ENCODE peak calls at places on chromosomes 16 and 17, in seven cellular contexts. H is H9, W is astrocyte, V is mesenchymal stem cell, E is GM23248, X is H1, R is A549. D is an unnamed sample.

GRCh38 chr17:59365383-59365981 is 34.0 kb downstream of the YPEL2 start:
- DNase-seq in H (no peak), W (no peak), V (no peak), E (no peak), X (no peak), R (no peak), D (peak; percentile 53)

GRCh38 chr17:81576621-81577277 is 24.6 kb upstream of the FAAP100 start:
- DNase-seq in H (peak; percentile 25), W (peak; percentile 91), V (peak; percentile 79), E (peak; percentile 90), X (no peak), R (peak; percentile 99), D (no peak)

GRCh38 chr17:16444258-16444886 is 29.0 kb downstream of the TRPV2 start:
- DNase-seq in H (peak; percentile 75), W (no peak), V (no peak), E (no peak), X (no peak), R (no peak), D (no peak)

GRCh38 chr16:22979038-22979437 is 165.1 kb downstream of the HS3ST2 start:
- DNase-seq in H (no peak), W (no peak), V (no peak), E (no peak), X (no peak), R (no peak), D (no peak)

GRCh38 chr17:83118071-83118841 is 38.8 kb downstream of the METRNL start:
- DNase-seq in H (no peak), W (no peak), V (no peak), E (no peak), X (no peak), R (no peak), D (no peak)

GRCh38 chr16:57374067-57374534 is 1.8 kb downstream of the CX3CL1 start:
- DNase-seq in H (no peak), W (peak; percentile 77), V (no peak), E (peak; percentile 49), X (no peak), R (no peak), D (no peak)

GRCh38 chr17:7445011-7445927 is at the start of gene CHRNB1:
- DNase-seq in H (peak; percentile 99), W (no peak), V (peak; percentile 57), E (peak; percentile 62), X (peak; percentile 94), R (peak; percentile 71), D (no peak)

GRCh38 chr16:89020068-89020924 is 43.3 kb upstream of the CBFA2T3 start:
- DNase-seq in H (no peak), W (no peak), V (no peak), E (no peak), X (no peak), R (no peak), D (no peak)

GRCh38 chr16:81932668-81933067 is 78.6 kb downstream of the SDR42E1 start:
- DNase-seq in H (no peak), W (no peak), V (no peak), E (no peak), X (peak; percentile 44), R (no peak), D (no peak)

GRCh38 chr17:2415081-2415480 is 14.2 kb upstream of the MNT start:
- DNase-seq in H (no peak), W (no peak), V (no peak), E (no peak), X (no peak), R (no peak), D (no peak)

GRCh38 chr16:70749681-70750601 is 51.0 kb downstream of the VAC14 start:
- DNase-seq in H (no peak), W (no peak), V (peak; percentile 68), E (no peak), X (no peak), R (no peak), D (no peak)

GRCh38 chr17:69012895-69013805 is 47.6 kb downstream of the ABCA9 start:
- DNase-seq in H (no peak), W (peak; percentile 78), V (peak; percentile 34), E (peak; percentile 68), X (no peak), R (no peak), D (no peak)

GRCh38 chr17:63446981-63447687 is 1.0 kb upstream of the CYB561 start:
- DNase-seq in H (peak; percentile 83), W (no peak), V (no peak), E (no peak), X (peak; percentile 82), R (no peak), D (no peak)

GRCh38 chr16:53156516-53156915 is 101.7 kb downstream of the CHD9 start:
- DNase-seq in H (no peak), W (peak; percentile 57), V (no peak), E (peak; percentile 69), X (no peak), R (no peak), D (no peak)

GRCh38 chr16:66487580-66488235 is 60.6 kb downstream of the BEAN1 start:
- DNase-seq in H (peak; percentile 22), W (no peak), V (no peak), E (peak; percentile 24), X (no peak), R (no peak), D (no peak)

GRCh38 chr17:36182176-36183000 is 6.0 kb upstream of the TBC1D3B start:
- DNase-seq in H (peak; percentile 87), W (no peak), V (no peak), E (peak; percentile 67), X (peak; percentile 85), R (no peak), D (peak; percentile 6)

GRCh38 chr16:81485824-81486554 is 41.4 kb downstream of the CMIP start:
- DNase-seq in H (no peak), W (peak; percentile 50), V (no peak), E (peak; percentile 87), X (no peak), R (peak; percentile 47), D (no peak)

DNA sequence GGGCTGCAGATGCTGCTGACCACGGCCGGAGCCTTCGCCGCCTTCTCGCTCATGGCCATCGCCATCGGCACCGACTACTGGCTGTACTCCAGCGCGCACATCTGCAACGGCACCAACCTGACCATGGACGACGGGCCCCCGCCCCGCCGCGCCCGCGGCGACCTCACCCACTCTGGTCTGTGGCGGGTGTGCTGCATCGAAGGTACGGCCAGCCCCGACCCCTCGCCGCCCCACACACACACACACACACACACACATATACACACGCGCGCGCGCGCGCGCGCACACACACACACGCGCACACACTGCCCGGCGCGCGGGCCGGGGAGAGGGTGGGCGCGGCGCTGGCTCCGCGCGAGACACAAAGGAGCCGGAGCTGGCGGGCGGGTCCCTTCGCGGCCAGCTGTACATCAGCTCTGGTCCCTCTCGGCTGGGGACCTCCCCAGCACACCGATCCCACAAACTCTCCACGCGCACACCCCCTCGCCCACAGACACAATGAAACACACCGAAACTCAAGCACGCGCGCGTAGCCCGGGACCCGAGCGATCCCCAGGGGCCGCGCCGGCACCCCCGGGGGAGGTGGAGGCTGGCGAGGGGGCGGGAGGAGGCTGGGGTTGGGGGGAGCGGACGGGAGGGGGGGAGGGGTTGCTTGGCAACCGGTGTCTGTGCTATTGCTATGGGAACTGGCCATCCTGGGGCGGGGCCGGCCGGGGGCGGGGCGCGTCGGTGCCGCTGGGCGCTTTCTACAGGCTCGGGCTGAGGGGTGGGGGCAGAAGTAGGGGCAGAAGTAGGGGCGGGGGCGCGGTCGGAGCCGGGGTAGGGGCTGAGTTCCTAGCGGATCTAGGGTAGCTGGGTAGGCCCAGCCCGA is 658 bp downstream of the CACNG4 start:
- DNase-seq in H (peak; percentile 90), W (no peak), V (no peak), E (no peak), X (peak; percentile 85), R (peak; percentile 81), D (no peak)
- H3K4me2 ChIP-seq in H (peak overlapping the region; percentile 77), W (peak overlapping the region; percentile 85), V (peak overlapping the region; percentile 76), E (no peak overlapping the region), X (peak overlapping the region; percentile 94), R (peak overlapping the region; percentile 98), D (peak overlapping the region; percentile 86)

GRCh38 chr16:8887438-8887765 is 5.3 kb downstream of the LITAFD start:
- DNase-seq in H (no peak), W (no peak), V (no peak), E (no peak), X (no peak), R (no peak), D (no peak)
- H3K27ac ChIP-seq in H (no peak overlapping the region), W (no peak overlapping the region), V (no peak overlapping the region), E (no peak overlapping the region), X (no peak overlapping the region), R (no peak overlapping the region), D (no peak overlapping the region)

DNA sequence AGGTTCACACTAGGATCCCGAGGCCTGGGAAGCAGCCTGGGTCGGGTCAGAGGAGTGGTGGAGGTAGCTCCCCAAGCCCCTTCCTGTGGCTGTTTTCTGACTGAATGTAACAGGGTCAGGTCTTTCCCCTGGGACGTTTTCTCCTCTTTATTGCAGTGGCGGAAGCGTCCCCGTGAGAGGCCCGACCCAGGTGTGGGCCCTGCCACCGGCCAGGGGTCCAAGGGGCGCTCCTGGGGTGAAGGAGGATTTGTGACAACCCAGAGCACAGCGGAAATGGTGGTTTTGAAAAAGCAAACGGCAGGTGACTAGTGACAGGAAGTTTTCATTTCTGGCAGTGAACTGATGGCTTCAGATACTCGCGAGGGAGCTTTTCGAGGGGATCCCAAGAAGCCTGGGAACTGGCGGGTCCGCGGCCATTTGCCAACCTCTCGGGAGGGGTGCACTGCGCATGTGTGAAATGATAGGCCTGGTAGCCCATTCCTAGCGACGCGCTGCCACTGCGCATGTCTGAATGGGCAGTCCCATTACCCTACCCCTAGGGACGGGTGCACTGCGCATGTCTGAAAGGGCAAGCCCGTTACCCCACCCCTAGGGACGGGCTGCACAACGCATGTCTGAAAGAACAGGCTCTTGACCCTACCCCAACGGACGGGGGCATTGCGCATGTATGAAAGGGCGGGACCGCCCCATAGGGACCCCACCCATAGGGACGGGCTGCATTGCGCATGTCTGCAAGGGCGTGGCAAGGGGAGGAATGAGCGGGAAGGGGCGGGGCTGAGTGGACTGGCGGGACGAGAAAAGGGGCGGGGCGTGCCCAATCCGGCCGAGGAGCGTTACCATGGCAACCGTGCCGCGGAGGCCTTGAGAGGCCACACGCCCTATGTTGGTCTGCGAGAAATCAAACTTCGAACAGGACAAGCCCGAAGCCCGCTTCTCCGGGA is 1747.9 kb downstream of the TP53TG3F start:
- DNase-seq in H (no peak), W (no peak), V (no peak), E (no peak), X (no peak), R (no peak), D (peak; percentile 83)
- H3K9me3 ChIP-seq in H (peaks cover 74% of the 10 kb centered on the region), W (peaks cover 5% of the 10 kb centered on the region), V (no peaks in the 10 kb centered on the region), E (no peaks in the 10 kb centered on the region), X (peaks cover 72% of the 10 kb centered on the region), R (no peaks in the 10 kb centered on the region), D (no peaks in the 10 kb centered on the region)

GRCh38 chr17:77286641-77287431 is 146.1 kb downstream of the SEC14L1 start:
- DNase-seq in H (no peak), W (peak; percentile 75), V (peak; percentile 79), E (peak; percentile 64), X (no peak), R (peak; percentile 99), D (no peak)
- H3K4me2 ChIP-seq in H (no peak overlapping the region), W (peak overlapping the region; percentile 80), V (peak overlapping the region; percentile 30), E (peak overlapping the region; percentile 65), X (no peak overlapping the region), R (peak overlapping the region; percentile 86), D (no peak overlapping the region)

D was measured in MM.1S.